ENCODE peak calls at places on chromosome 5, in eight cellular contexts. One of them, this sample, is unnamed.

GRCh38 chr5:167633931-167634341 is 657.5 kb upstream of the WWC1 start:
- DNase-seq in GM12865: no peak
- DNase-seq in CD4-positive, alpha-beta T cell: no peak
- DNase-seq in Peyer's patch: no peak
- DNase-seq in tibial nerve: no peak
- DNase-seq in bronchial epithelial cell: peak; percentile 80
- DNase-seq in lower lobe of right lung: no peak
- DNase-seq in progenitor cell of endocrine pancreas: no peak
- DNase-seq in this sample: no peak

GRCh38 chr5:160467555-160468418 is 46.1 kb downstream of the PTTG1 start:
- DNase-seq in GM12865: peak; percentile 97
- DNase-seq in CD4-positive, alpha-beta T cell: peak; percentile 52
- DNase-seq in Peyer's patch: peak; percentile 91
- DNase-seq in tibial nerve: peak; percentile 44
- DNase-seq in bronchial epithelial cell: peak; percentile 50
- DNase-seq in lower lobe of right lung: peak; percentile 83
- DNase-seq in progenitor cell of endocrine pancreas: no peak
- DNase-seq in this sample: peak; percentile 42

GRCh38 chr5:89826938-89827337 is 582.6 kb downstream of the CETN3 start:
- DNase-seq in GM12865: no peak
- DNase-seq in CD4-positive, alpha-beta T cell: no peak
- DNase-seq in Peyer's patch: no peak
- DNase-seq in tibial nerve: no peak
- DNase-seq in bronchial epithelial cell: no peak
- DNase-seq in lower lobe of right lung: no peak
- DNase-seq in progenitor cell of endocrine pancreas: no peak
- DNase-seq in this sample: no peak

GRCh38 chr5:145218019-145218418 is 617.1 kb downstream of the PRELID2 start:
- DNase-seq in GM12865: no peak
- DNase-seq in CD4-positive, alpha-beta T cell: no peak
- DNase-seq in Peyer's patch: no peak
- DNase-seq in tibial nerve: no peak
- DNase-seq in bronchial epithelial cell: no peak
- DNase-seq in lower lobe of right lung: no peak
- DNase-seq in progenitor cell of endocrine pancreas: no peak
- DNase-seq in this sample: no peak

GRCh38 chr5:178522361-178522760 is 67.8 kb downstream of the COL23A1 start:
- DNase-seq in GM12865: no peak
- DNase-seq in CD4-positive, alpha-beta T cell: no peak
- DNase-seq in Peyer's patch: no peak
- DNase-seq in tibial nerve: no peak
- DNase-seq in bronchial epithelial cell: no peak
- DNase-seq in lower lobe of right lung: no peak
- DNase-seq in progenitor cell of endocrine pancreas: no peak
- DNase-seq in this sample: no peak

GRCh38 chr5:157827429-157827828 is 31.5 kb downstream of the CLINT1 start:
- DNase-seq in GM12865: no peak
- DNase-seq in CD4-positive, alpha-beta T cell: no peak
- DNase-seq in Peyer's patch: no peak
- DNase-seq in tibial nerve: no peak
- DNase-seq in bronchial epithelial cell: no peak
- DNase-seq in lower lobe of right lung: no peak
- DNase-seq in progenitor cell of endocrine pancreas: no peak
- DNase-seq in this sample: no peak

GRCh38 chr5:96893342-96893741 is 17.0 kb downstream of the ERAP2 start:
- DNase-seq in GM12865: no peak
- DNase-seq in CD4-positive, alpha-beta T cell: no peak
- DNase-seq in Peyer's patch: no peak
- DNase-seq in tibial nerve: no peak
- DNase-seq in bronchial epithelial cell: peak; percentile 77
- DNase-seq in lower lobe of right lung: no peak
- DNase-seq in progenitor cell of endocrine pancreas: no peak
- DNase-seq in this sample: no peak

GRCh38 chr5:170623576-170624181 is 119.9 kb downstream of the KCNIP1 start:
- DNase-seq in GM12865: peak; percentile 59
- DNase-seq in CD4-positive, alpha-beta T cell: no peak
- DNase-seq in Peyer's patch: no peak
- DNase-seq in tibial nerve: no peak
- DNase-seq in bronchial epithelial cell: peak; percentile 37
- DNase-seq in lower lobe of right lung: no peak
- DNase-seq in progenitor cell of endocrine pancreas: peak; percentile 39
- DNase-seq in this sample: peak; percentile 66

GRCh38 chr5:132237141-132237540 is 9.5 kb upstream of the P4HA2 start:
- DNase-seq in GM12865: no peak
- DNase-seq in CD4-positive, alpha-beta T cell: no peak
- DNase-seq in Peyer's patch: peak; percentile 25
- DNase-seq in tibial nerve: no peak
- DNase-seq in bronchial epithelial cell: no peak
- DNase-seq in lower lobe of right lung: no peak
- DNase-seq in progenitor cell of endocrine pancreas: no peak
- DNase-seq in this sample: no peak

GRCh38 chr5:66861402-66861801 is 265.2 kb downstream of the MAST4 start:
- DNase-seq in GM12865: no peak
- DNase-seq in CD4-positive, alpha-beta T cell: no peak
- DNase-seq in Peyer's patch: no peak
- DNase-seq in tibial nerve: no peak
- DNase-seq in bronchial epithelial cell: no peak
- DNase-seq in lower lobe of right lung: no peak
- DNase-seq in progenitor cell of endocrine pancreas: no peak
- DNase-seq in this sample: no peak

GRCh38 chr5:137248476-137248970 is 250.6 kb downstream of the SPOCK1 start:
- DNase-seq in GM12865: no peak
- DNase-seq in CD4-positive, alpha-beta T cell: no peak
- DNase-seq in Peyer's patch: no peak
- DNase-seq in tibial nerve: no peak
- DNase-seq in bronchial epithelial cell: peak; percentile 40
- DNase-seq in lower lobe of right lung: no peak
- DNase-seq in progenitor cell of endocrine pancreas: no peak
- DNase-seq in this sample: no peak

GRCh38 chr5:178323961-178324360 is 91.4 kb upstream of the PHYKPL start:
- DNase-seq in GM12865: peak; percentile 86
- DNase-seq in CD4-positive, alpha-beta T cell: no peak
- DNase-seq in Peyer's patch: no peak
- DNase-seq in tibial nerve: no peak
- DNase-seq in bronchial epithelial cell: no peak
- DNase-seq in lower lobe of right lung: no peak
- DNase-seq in progenitor cell of endocrine pancreas: no peak
- DNase-seq in this sample: no peak

GRCh38 chr5:54390539-54391031 is 64.9 kb upstream of the HSPB3 start:
- DNase-seq in GM12865: peak; percentile 49
- DNase-seq in CD4-positive, alpha-beta T cell: no peak
- DNase-seq in Peyer's patch: no peak
- DNase-seq in tibial nerve: no peak
- DNase-seq in bronchial epithelial cell: no peak
- DNase-seq in lower lobe of right lung: no peak
- DNase-seq in progenitor cell of endocrine pancreas: no peak
- DNase-seq in this sample: no peak

GRCh38 chr5:6818594-6819512 is 105.6 kb downstream of the TENT4A start:
- DNase-seq in GM12865: no peak
- DNase-seq in CD4-positive, alpha-beta T cell: no peak
- DNase-seq in Peyer's patch: no peak
- DNase-seq in tibial nerve: no peak
- DNase-seq in bronchial epithelial cell: peak; percentile 8
- DNase-seq in lower lobe of right lung: no peak
- DNase-seq in progenitor cell of endocrine pancreas: no peak
- DNase-seq in this sample: no peak
- TF ChIP-seq CTCF in GM12865: no peak
- TF ChIP-seq CTCF in CD4-positive, alpha-beta T cell: no peak
- TF ChIP-seq CTCF in Peyer's patch: no peak
- TF ChIP-seq CTCF in tibial nerve: no peak
- TF ChIP-seq CTCF in bronchial epithelial cell: no peak
- TF ChIP-seq CTCF in lower lobe of right lung: no peak
- TF ChIP-seq CTCF in progenitor cell of endocrine pancreas: no peak
- TF ChIP-seq CTCF in this sample: no peak

DNA sequence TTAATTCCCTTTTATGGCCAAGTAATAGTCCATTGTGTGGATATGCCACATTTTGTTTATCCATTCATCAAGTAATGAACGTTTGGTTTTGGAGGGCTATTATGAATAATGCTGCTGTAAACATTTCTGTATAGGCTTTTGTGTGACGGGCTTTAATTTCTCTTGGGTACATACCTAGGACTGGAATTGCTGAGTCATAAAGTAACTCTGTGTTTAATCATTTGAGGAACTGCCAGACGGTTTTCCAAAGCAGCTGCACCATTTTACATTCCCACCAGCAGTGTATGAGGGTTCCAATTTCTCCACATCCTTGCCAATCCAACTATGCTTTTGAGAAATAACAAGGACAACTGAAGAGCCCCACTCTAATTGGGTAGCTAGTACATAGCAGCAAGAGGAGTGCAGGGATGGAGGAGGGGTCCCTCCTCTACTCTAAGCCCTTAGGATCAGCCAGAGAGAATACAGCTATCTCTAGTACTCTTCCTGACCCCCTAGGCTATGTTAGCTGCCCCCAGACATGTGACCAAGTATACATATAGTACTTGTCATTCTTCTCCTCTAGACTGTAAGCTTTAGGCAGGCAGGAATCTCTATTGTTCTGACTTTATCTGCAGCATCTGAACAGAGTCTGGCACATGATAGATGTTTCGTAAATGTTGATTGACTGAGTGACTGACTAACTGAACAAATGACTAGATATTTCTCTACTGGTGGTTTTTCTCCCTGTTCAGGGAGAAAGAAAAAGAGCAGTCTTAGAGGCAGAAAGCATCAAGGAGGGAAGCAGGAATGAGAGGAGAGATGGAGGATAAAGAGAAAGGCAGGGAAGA is 22.1 kb upstream of the MATR3 start:
- DNase-seq in GM12865: no peak
- DNase-seq in CD4-positive, alpha-beta T cell: no peak
- DNase-seq in Peyer's patch: no peak
- DNase-seq in tibial nerve: no peak
- DNase-seq in bronchial epithelial cell: peak; percentile 87
- DNase-seq in lower lobe of right lung: no peak
- DNase-seq in progenitor cell of endocrine pancreas: no peak
- DNase-seq in this sample: no peak
- TF ChIP-seq CTCF in GM12865: no peak
- TF ChIP-seq CTCF in CD4-positive, alpha-beta T cell: no peak
- TF ChIP-seq CTCF in Peyer's patch: no peak
- TF ChIP-seq CTCF in tibial nerve: no peak
- TF ChIP-seq CTCF in bronchial epithelial cell: no peak
- TF ChIP-seq CTCF in lower lobe of right lung: no peak
- TF ChIP-seq CTCF in progenitor cell of endocrine pancreas: no peak
- TF ChIP-seq CTCF in this sample: no peak

GRCh38 chr5:144191998-144192397 is 21.3 kb downstream of the KCTD16 start:
- DNase-seq in GM12865: peak; percentile 90
- DNase-seq in CD4-positive, alpha-beta T cell: no peak
- DNase-seq in Peyer's patch: no peak
- DNase-seq in tibial nerve: no peak
- DNase-seq in bronchial epithelial cell: peak; percentile 85
- DNase-seq in lower lobe of right lung: no peak
- DNase-seq in progenitor cell of endocrine pancreas: no peak
- DNase-seq in this sample: no peak
- TF ChIP-seq CTCF in GM12865: peak; percentile 60
- TF ChIP-seq CTCF in CD4-positive, alpha-beta T cell: peak; percentile 72
- TF ChIP-seq CTCF in Peyer's patch: peak; percentile 83
- TF ChIP-seq CTCF in tibial nerve: peak; percentile 46
- TF ChIP-seq CTCF in bronchial epithelial cell: peak; percentile 54
- TF ChIP-seq CTCF in lower lobe of right lung: peak; percentile 50
- TF ChIP-seq CTCF in progenitor cell of endocrine pancreas: peak; percentile 29
- TF ChIP-seq CTCF in this sample: no peak

GRCh38 chr5:36041537-36041845 is 25.2 kb downstream of the UGT3A2 start:
- DNase-seq in GM12865: no peak
- DNase-seq in CD4-positive, alpha-beta T cell: no peak
- DNase-seq in Peyer's patch: no peak
- DNase-seq in tibial nerve: no peak
- DNase-seq in bronchial epithelial cell: no peak
- DNase-seq in lower lobe of right lung: no peak
- DNase-seq in progenitor cell of endocrine pancreas: no peak
- DNase-seq in this sample: no peak
- TF ChIP-seq CTCF in GM12865: no peak
- TF ChIP-seq CTCF in CD4-positive, alpha-beta T cell: no peak
- TF ChIP-seq CTCF in Peyer's patch: peak; percentile 45
- TF ChIP-seq CTCF in tibial nerve: no peak
- TF ChIP-seq CTCF in bronchial epithelial cell: no peak
- TF ChIP-seq CTCF in lower lobe of right lung: no peak
- TF ChIP-seq CTCF in progenitor cell of endocrine pancreas: peak; percentile 36
- TF ChIP-seq CTCF in this sample: no peak

GRCh38 chr5:4862500-4862899 is 277.6 kb upstream of the ADAMTS16 start:
- DNase-seq in GM12865: peak; percentile 47
- DNase-seq in CD4-positive, alpha-beta T cell: no peak
- DNase-seq in Peyer's patch: no peak
- DNase-seq in tibial nerve: no peak
- DNase-seq in bronchial epithelial cell: peak; percentile 54
- DNase-seq in lower lobe of right lung: no peak
- DNase-seq in progenitor cell of endocrine pancreas: no peak
- DNase-seq in this sample: no peak
- TF ChIP-seq CTCF in GM12865: peak; percentile 36
- TF ChIP-seq CTCF in CD4-positive, alpha-beta T cell: no peak
- TF ChIP-seq CTCF in Peyer's patch: peak; percentile 35
- TF ChIP-seq CTCF in tibial nerve: peak; percentile 24
- TF ChIP-seq CTCF in bronchial epithelial cell: peak; percentile 35
- TF ChIP-seq CTCF in lower lobe of right lung: peak; percentile 44
- TF ChIP-seq CTCF in progenitor cell of endocrine pancreas: peak; percentile 83
- TF ChIP-seq CTCF in this sample: peak; percentile 70

GRCh38 chr5:17619353-17619752 is 9.2 kb downstream of the TAF11L12 start:
- DNase-seq in GM12865: no peak
- DNase-seq in CD4-positive, alpha-beta T cell: no peak
- DNase-seq in Peyer's patch: no peak
- DNase-seq in tibial nerve: no peak
- DNase-seq in bronchial epithelial cell: no peak
- DNase-seq in lower lobe of right lung: no peak
- DNase-seq in progenitor cell of endocrine pancreas: no peak
- DNase-seq in this sample: no peak

GRCh38 chr5:17614872-17615605 is 4.8 kb downstream of the TAF11L12 start:
- DNase-seq in GM12865: no peak
- DNase-seq in CD4-positive, alpha-beta T cell: no peak
- DNase-seq in Peyer's patch: no peak
- DNase-seq in tibial nerve: no peak
- DNase-seq in bronchial epithelial cell: no peak
- DNase-seq in lower lobe of right lung: no peak
- DNase-seq in progenitor cell of endocrine pancreas: no peak
- DNase-seq in this sample: no peak

GRCh38 chr5:17625686-17626085 is 6.2 kb upstream of the TAF11L13 start:
- DNase-seq in GM12865: no peak
- DNase-seq in CD4-positive, alpha-beta T cell: no peak
- DNase-seq in Peyer's patch: no peak
- DNase-seq in tibial nerve: no peak
- DNase-seq in bronchial epithelial cell: no peak
- DNase-seq in lower lobe of right lung: no peak
- DNase-seq in progenitor cell of endocrine pancreas: no peak
- DNase-seq in this sample: no peak

DNA sequence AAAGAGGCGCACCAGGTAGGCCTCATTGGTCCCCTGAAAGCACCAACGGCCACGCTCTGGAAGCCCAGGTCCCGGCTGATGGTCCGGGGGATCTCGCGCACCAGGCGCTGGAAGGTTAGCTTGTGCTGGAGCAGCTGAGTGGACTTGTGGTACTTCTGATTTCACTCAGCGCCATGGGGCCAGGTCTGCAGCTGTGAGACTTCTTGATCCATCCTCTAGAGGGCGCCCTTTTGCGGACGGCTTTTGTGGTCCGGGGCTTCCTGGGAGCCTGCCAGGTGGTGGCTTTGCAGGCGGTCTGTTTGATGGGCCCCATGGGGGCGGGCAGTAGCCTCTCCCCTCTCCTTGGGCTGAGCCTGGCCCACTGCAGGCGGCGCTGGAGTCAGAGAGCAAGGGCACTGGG is 10.4 kb downstream of the TAF11L12 start:
- DNase-seq in GM12865: no peak
- DNase-seq in CD4-positive, alpha-beta T cell: no peak
- DNase-seq in Peyer's patch: no peak
- DNase-seq in tibial nerve: no peak
- DNase-seq in bronchial epithelial cell: no peak
- DNase-seq in lower lobe of right lung: no peak
- DNase-seq in progenitor cell of endocrine pancreas: no peak
- DNase-seq in this sample: no peak
- TF ChIP-seq CTCF in GM12865: no peak
- TF ChIP-seq CTCF in CD4-positive, alpha-beta T cell: no peak
- TF ChIP-seq CTCF in Peyer's patch: no peak
- TF ChIP-seq CTCF in tibial nerve: no peak
- TF ChIP-seq CTCF in bronchial epithelial cell: no peak
- TF ChIP-seq CTCF in lower lobe of right lung: no peak
- TF ChIP-seq CTCF in progenitor cell of endocrine pancreas: peak; percentile 21
- TF ChIP-seq CTCF in this sample: peak; percentile 58

This sample was measured in mesothelial cell of epicardium.